ENCODE peak calls at places on chromosomes 1 and 21, in eight cellular contexts. K is astrocyte of the cerebellum, F is Caco-2, U is colonic mucosa, L is OCI-LY7, W is fibroblast of pulmonary artery, G is A673, X is fibroblast of mammary gland. B is an unnamed sample.

GRCh38 chr21:42612390-42612789 is 41.0 kb upstream of the PDE9A start:
- DNase-seq in K (no peak), F (no peak), U (no peak), L (no peak), W (no peak), G (no peak), X (no peak), B (no peak)

GRCh38 chr1:14791611-14792010 is 193.1 kb downstream of the KAZN start:
- DNase-seq in K (no peak), F (no peak), U (no peak), L (no peak), W (no peak), G (no peak), X (no peak), B (no peak)

GRCh38 chr21:30194701-30195299 is 21.1 kb downstream of the CLDN8 start:
- DNase-seq in K (peak; percentile 4), F (no peak), U (peak; percentile 47), L (peak; percentile 38), W (peak; percentile 60), G (peak; percentile 75), X (peak; percentile 57), B (no peak)

GRCh38 chr21:14739590-14739989 is 193.5 kb upstream of the SAMSN1 start:
- DNase-seq in K (no peak), F (no peak), U (no peak), L (no peak), W (no peak), G (no peak), X (no peak), B (no peak)

GRCh38 chr1:54581621-54582035 is 33.6 kb downstream of the ACOT11 start:
- DNase-seq in K (peak; percentile 19), F (no peak), U (peak; percentile 85), L (no peak), W (peak; percentile 84), G (peak; percentile 75), X (peak; percentile 61), B (peak; percentile 19)

GRCh38 chr1:192477630-192478029 is 97.9 kb upstream of the RGS1 start:
- DNase-seq in K (no peak), F (no peak), U (no peak), L (peak; percentile 58), W (peak; percentile 74), G (peak; percentile 81), X (peak; percentile 78), B (no peak)

GRCh38 chr1:4024811-4025210 is 124.7 kb upstream of the C1orf174 start:
- DNase-seq in K (no peak), F (no peak), U (no peak), L (no peak), W (no peak), G (no peak), X (no peak), B (no peak)

GRCh38 chr1:63601463-63601862 is 8.3 kb downstream of the PGM1 start:
- DNase-seq in K (no peak), F (no peak), U (no peak), L (no peak), W (no peak), G (peak; percentile 33), X (no peak), B (no peak)

GRCh38 chr1:202890392-202890791 is 1.4 kb upstream of the RABIF start:
- DNase-seq in K (no peak), F (no peak), U (no peak), L (no peak), W (no peak), G (no peak), X (no peak), B (no peak)

GRCh38 chr1:183106746-183107145 is 79.3 kb upstream of the LAMC2 start:
- DNase-seq in K (no peak), F (no peak), U (no peak), L (no peak), W (no peak), G (no peak), X (peak; percentile 28), B (no peak)

GRCh38 chr1:243623831-243624230 is 226.2 kb downstream of the AKT3 start:
- DNase-seq in K (no peak), F (no peak), U (no peak), L (no peak), W (peak; percentile 33), G (no peak), X (peak; percentile 49), B (no peak)

GRCh38 chr1:226549937-226550670 is 1.5 kb downstream of the STUM start:
- DNase-seq in K (no peak), F (no peak), U (peak; percentile 74), L (peak; percentile 74), W (peak; percentile 14), G (no peak), X (peak; percentile 10), B (no peak)

GRCh38 chr21:29258626-29259335 is 39.9 kb upstream of the BACH1 start:
- DNase-seq in K (peak; percentile 43), F (peak; percentile 40), U (no peak), L (no peak), W (peak; percentile 88), G (no peak), X (peak; percentile 80), B (peak; percentile 77)

GRCh38 chr1:4549933-4550332 is 104.5 kb upstream of the AJAP1 start:
- DNase-seq in K (no peak), F (no peak), U (no peak), L (peak; percentile 11), W (no peak), G (peak; percentile 10), X (no peak), B (no peak)

GRCh38 chr1:8698012-8698411 is 119.4 kb downstream of the RERE start:
- DNase-seq in K (no peak), F (no peak), U (no peak), L (no peak), W (no peak), G (no peak), X (no peak), B (no peak)

GRCh38 chr1:154772611-154773515 is 97.2 kb downstream of the KCNN3 start:
- DNase-seq in K (no peak), F (no peak), U (no peak), L (peak; percentile 17), W (no peak), G (peak; percentile 40), X (no peak), B (no peak)

GRCh38 chr21:28793043-28793442 is 199.6 kb downstream of the LTN1 start:
- DNase-seq in K (peak; percentile 40), F (no peak), U (no peak), L (peak; percentile 2), W (peak; percentile 74), G (no peak), X (peak; percentile 74), B (no peak)

GRCh38 chr1:227918083-227918700 is 29.5 kb downstream of the WNT9A start:
- DNase-seq in K (no peak), F (no peak), U (no peak), L (no peak), W (no peak), G (no peak), X (no peak), B (no peak)

GRCh38 chr1:211323156-211324063 is 3.2 kb upstream of the TRAF5 start:
- DNase-seq in K (peak; percentile 37), F (peak; percentile 65), U (peak; percentile 74), L (peak; percentile 79), W (peak; percentile 70), G (peak; percentile 83), X (peak; percentile 61), B (no peak)

GRCh38 chr1:60280256-60280655 is 206.7 kb upstream of the C1orf87 start:
- DNase-seq in K (no peak), F (no peak), U (peak; percentile 18), L (no peak), W (peak; percentile 35), G (peak; percentile 45), X (no peak), B (no peak)

GRCh38 chr1:145782166-145783099 is 41.5 kb downstream of the RNF115 start:
- DNase-seq in K (peak; percentile 76), F (no peak), U (no peak), L (no peak), W (peak; percentile 87), G (no peak), X (peak; percentile 94), B (peak; percentile 61)

GRCh38 chr1:196535727-196536126 is 72.5 kb downstream of the KCNT2 start:
- DNase-seq in K (no peak), F (no peak), U (no peak), L (peak; percentile 77), W (peak; percentile 41), G (peak; percentile 23), X (peak; percentile 62), B (peak; percentile 38)

GRCh38 chr1:160428655-160429054 is 28.3 kb downstream of the VANGL2 start:
- DNase-seq in K (no peak), F (no peak), U (peak; percentile 77), L (peak; percentile 81), W (peak; percentile 71), G (peak; percentile 68), X (peak; percentile 45), B (no peak)
- H3K4me3 ChIP-seq in K (no peak overlapping the region), F (no peak overlapping the region), U (no peak overlapping the region), L (peak overlapping the region; percentile 24), W (no peak overlapping the region), G (no peak overlapping the region), X (no peak overlapping the region), B (no peak overlapping the region)

DNA sequence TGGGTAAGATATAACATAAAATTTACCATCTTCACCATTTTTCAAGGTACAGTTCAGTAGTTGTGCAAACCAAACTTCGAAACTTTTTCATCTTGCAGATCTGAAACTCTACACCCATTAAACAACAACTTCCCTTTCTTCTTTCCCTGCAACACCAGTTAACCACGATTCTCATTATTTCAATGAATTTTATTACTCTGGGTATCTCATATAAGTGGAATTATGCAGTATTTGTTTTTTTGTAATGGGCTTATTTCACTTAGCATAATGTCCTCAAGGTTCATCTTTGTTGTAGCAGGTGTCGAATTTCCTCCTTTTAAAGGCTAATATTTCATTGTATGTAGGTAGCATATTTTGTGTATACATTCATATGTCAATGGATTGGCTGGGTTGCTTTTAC is 146.1 kb downstream of the SPATA46 start:
- DNase-seq in K (no peak), F (no peak), U (no peak), L (no peak), W (no peak), G (peak; percentile 74), X (no peak), B (no peak)
- TF ChIP-seq CTCF in K (no peak), F (no peak), U (no peak), L (no peak), W (no peak), G (no peak), X (no peak), B (no peak)

GRCh38 chr1:231814031-231814430 is 187.4 kb downstream of the DISC1 start:
- DNase-seq in K (no peak), F (no peak), U (no peak), L (no peak), W (no peak), G (no peak), X (no peak), B (no peak)

GRCh38 chr1:231817813-231818212 is 191.2 kb downstream of the DISC1 start:
- DNase-seq in K (no peak), F (no peak), U (no peak), L (no peak), W (no peak), G (no peak), X (no peak), B (no peak)

GRCh38 chr1:231814536-231814935 is 187.9 kb downstream of the DISC1 start:
- DNase-seq in K (peak; percentile 28), F (no peak), U (no peak), L (no peak), W (no peak), G (no peak), X (no peak), B (no peak)

GRCh38 chr1:231818342-231818741 is 191.8 kb downstream of the DISC1 start:
- DNase-seq in K (no peak), F (no peak), U (no peak), L (no peak), W (peak; percentile 16), G (no peak), X (peak; percentile 27), B (no peak)
- H3K4me3 ChIP-seq in K (no peak overlapping the region), F (no peak overlapping the region), U (no peak overlapping the region), L (no peak overlapping the region), W (no peak overlapping the region), G (no peak overlapping the region), X (no peak overlapping the region), B (no peak overlapping the region)

GRCh38 chr1:110112143-110112542 is at the start of gene UBL4B:
- DNase-seq in K (no peak), F (no peak), U (no peak), L (no peak), W (no peak), G (no peak), X (no peak), B (no peak)
- TF ChIP-seq CTCF in K (no peak), F (no peak), U (no peak), L (no peak), W (no peak), G (no peak), X (no peak), B (no peak)